ENCODE peak calls at places on chromosome 10, in ten cellular contexts. S is myocyte; V is T-cell; G is activated CD8-positive, alpha-beta memory T cell treated with anti-CD3 and anti-CD28 coated beads for 4 hours; R is activated T-cell treated with anti-CD3 and anti-CD28 coated beads, Interleukin-2, amount 50 U/mL, for 72 hours; Y is activated CD4-positive, CD25-positive, alpha-beta regulatory T cell; X is breast epithelium; F is stimulated activated CD4-positive, alpha-beta T cell treated with anti-CD3 and anti-CD28 coated beads, Interleukin-1b, Interleukin-23, amount 100 ng/mL, for 1 hour; E is EL; W is mesenteric fat pad. L is an unnamed sample.

GRCh38 chr10:628386-629045 is 61.0 kb downstream of the DIP2C start:
- DNase-seq in X (no peak), S (no peak), E (no peak), V (no peak), R (no peak), Y (no peak), G (no peak), W (no peak), F (no peak), L (peak)

GRCh38 chr10:48599830-48600134 is 5.1 kb downstream of the ARHGAP22 start:
- DNase-seq in F (no peak), G (no peak), R (no peak), V (no peak), X (no peak), Y (no peak), E (no peak), W (no peak), S (no peak), L (no peak)

GRCh38 chr10:22986771-22987542 is 59.1 kb downstream of the ARMC3 start:
- DNase-seq in W (no peak), S (peak), X (no peak), G (no peak), Y (no peak), R (no peak), E (peak), V (no peak), F (no peak), L (no peak)

GRCh38 chr10:97411411-97411810 is 10.3 kb upstream of the RRP12 start:
- DNase-seq in S (no peak), W (no peak), G (no peak), X (no peak), R (no peak), E (peak), F (no peak), Y (no peak), V (no peak), L (no peak)

GRCh38 chr10:87660484-87661133 is 931 bp downstream of the PAPSS2 start:
- DNase-seq in F (no peak), G (no peak), X (no peak), S (peak), V (no peak), R (no peak), E (peak), Y (no peak), W (no peak), L (no peak)

GRCh38 chr10:70130878-70131559 is 1.6 kb downstream of the AIFM2 start:
- DNase-seq in E (peak), X (no peak), S (no peak), G (no peak), R (no peak), W (peak), V (no peak), F (no peak), Y (no peak), L (peak)

GRCh38 chr10:130362308-130362761 is 226.1 kb downstream of the GLRX3 start:
- DNase-seq in Y (no peak), W (peak), G (no peak), X (no peak), F (no peak), E (no peak), S (no peak), R (no peak), V (no peak), L (no peak)

GRCh38 chr10:36256905-36257304 is 614.8 kb upstream of the FZD8 start:
- DNase-seq in F (no peak), V (no peak), S (peak), Y (no peak), W (no peak), X (no peak), E (peak), G (no peak), R (no peak), L (no peak)